ENCODE peak calls at places on chromosomes 2 and 18, in seven cellular contexts. One of them, this sample, is unnamed.

GRCh38 chr2:23385351-23385747 is 370 bp downstream of the KLHL29 start:
- DNase-seq in upper lobe of left lung: peak
- DNase-seq in endothelial cell of umbilical vein: peak
- DNase-seq in HCT116: no peak
- DNase-seq in GM23338: peak
- DNase-seq in sigmoid colon: peak
- DNase-seq in H1: peak
- DNase-seq in this sample: peak

GRCh38 chr18:6885992-6886823 is 156.7 kb downstream of the ARHGAP28 start:
- DNase-seq in upper lobe of left lung: no peak
- DNase-seq in endothelial cell of umbilical vein: peak
- DNase-seq in HCT116: no peak
- DNase-seq in GM23338: peak
- DNase-seq in sigmoid colon: no peak
- DNase-seq in H1: no peak
- DNase-seq in this sample: no peak

GRCh38 chr18:76619342-76620315 is 124.6 kb upstream of the ZNF516 start:
- DNase-seq in upper lobe of left lung: peak
- DNase-seq in endothelial cell of umbilical vein: no peak
- DNase-seq in HCT116: no peak
- DNase-seq in GM23338: peak
- DNase-seq in sigmoid colon: peak
- DNase-seq in H1: peak
- DNase-seq in this sample: no peak

GRCh38 chr2:66364495-66364992 is 70.4 kb upstream of the MEIS1 start:
- DNase-seq in upper lobe of left lung: no peak
- DNase-seq in endothelial cell of umbilical vein: no peak
- DNase-seq in HCT116: no peak
- DNase-seq in GM23338: no peak
- DNase-seq in sigmoid colon: peak
- DNase-seq in H1: no peak
- DNase-seq in this sample: no peak

GRCh38 chr2:75592028-75592427 is 31.3 kb upstream of the EVA1A start:
- DNase-seq in upper lobe of left lung: no peak
- DNase-seq in endothelial cell of umbilical vein: peak
- DNase-seq in HCT116: peak
- DNase-seq in GM23338: no peak
- DNase-seq in sigmoid colon: no peak
- DNase-seq in H1: no peak
- DNase-seq in this sample: no peak

GRCh38 chr2:120914839-120915521 is 179.3 kb downstream of the GLI2 start:
- DNase-seq in upper lobe of left lung: peak
- DNase-seq in endothelial cell of umbilical vein: peak
- DNase-seq in HCT116: no peak
- DNase-seq in GM23338: no peak
- DNase-seq in sigmoid colon: peak
- DNase-seq in H1: no peak
- DNase-seq in this sample: no peak

GRCh38 chr2:195486987-195487644 is 169.9 kb upstream of the SLC39A10 start:
- DNase-seq in upper lobe of left lung: no peak
- DNase-seq in endothelial cell of umbilical vein: no peak
- DNase-seq in HCT116: peak
- DNase-seq in GM23338: no peak
- DNase-seq in sigmoid colon: no peak
- DNase-seq in H1: no peak
- DNase-seq in this sample: no peak

GRCh38 chr2:120710256-120710655 is 25.4 kb upstream of the GLI2 start:
- DNase-seq in upper lobe of left lung: no peak
- DNase-seq in endothelial cell of umbilical vein: no peak
- DNase-seq in HCT116: no peak
- DNase-seq in GM23338: peak
- DNase-seq in sigmoid colon: no peak
- DNase-seq in H1: no peak
- DNase-seq in this sample: no peak

GRCh38 chr2:127608061-127609011 is 37.6 kb upstream of the GPR17 start:
- DNase-seq in upper lobe of left lung: peak
- DNase-seq in endothelial cell of umbilical vein: no peak
- DNase-seq in HCT116: no peak
- DNase-seq in GM23338: no peak
- DNase-seq in sigmoid colon: peak
- DNase-seq in H1: no peak
- DNase-seq in this sample: no peak

GRCh38 chr2:55490554-55490953 is 29.0 kb upstream of the CFAP36 start:
- DNase-seq in upper lobe of left lung: no peak
- DNase-seq in endothelial cell of umbilical vein: peak
- DNase-seq in HCT116: no peak
- DNase-seq in GM23338: peak
- DNase-seq in sigmoid colon: no peak
- DNase-seq in H1: no peak
- DNase-seq in this sample: no peak

GRCh38 chr2:226618875-226619605 is 180.6 kb downstream of the IRS1 start:
- DNase-seq in upper lobe of left lung: no peak
- DNase-seq in endothelial cell of umbilical vein: peak
- DNase-seq in HCT116: peak
- DNase-seq in GM23338: no peak
- DNase-seq in sigmoid colon: no peak
- DNase-seq in H1: no peak
- DNase-seq in this sample: no peak

GRCh38 chr2:174697267-174697666 is 67.0 kb downstream of the CHRNA1 start:
- DNase-seq in upper lobe of left lung: no peak
- DNase-seq in endothelial cell of umbilical vein: peak
- DNase-seq in HCT116: peak
- DNase-seq in GM23338: peak
- DNase-seq in sigmoid colon: no peak
- DNase-seq in H1: peak
- DNase-seq in this sample: no peak

GRCh38 chr2:42493885-42494433 is at the start of gene KCNG3:
- DNase-seq in upper lobe of left lung: peak
- DNase-seq in endothelial cell of umbilical vein: peak
- DNase-seq in HCT116: no peak
- DNase-seq in GM23338: peak
- DNase-seq in sigmoid colon: peak
- DNase-seq in H1: peak
- DNase-seq in this sample: no peak

GRCh38 chr2:149418065-149418464 is 87.7 kb downstream of the LYPD6 start:
- DNase-seq in upper lobe of left lung: no peak
- DNase-seq in endothelial cell of umbilical vein: peak
- DNase-seq in HCT116: no peak
- DNase-seq in GM23338: peak
- DNase-seq in sigmoid colon: no peak
- DNase-seq in H1: no peak
- DNase-seq in this sample: no peak

GRCh38 chr2:102235491-102235890 is 48.7 kb downstream of the IL1RL2 start:
- DNase-seq in upper lobe of left lung: no peak
- DNase-seq in endothelial cell of umbilical vein: peak
- DNase-seq in HCT116: no peak
- DNase-seq in GM23338: peak
- DNase-seq in sigmoid colon: no peak
- DNase-seq in H1: peak
- DNase-seq in this sample: peak

GRCh38 chr2:197498937-197499593 is 575 bp downstream of the HSPD1 start:
- DNase-seq in upper lobe of left lung: peak
- DNase-seq in endothelial cell of umbilical vein: peak
- DNase-seq in HCT116: no peak
- DNase-seq in GM23338: peak
- DNase-seq in sigmoid colon: peak
- DNase-seq in H1: peak
- DNase-seq in this sample: no peak

GRCh38 chr2:42074661-42075060 is 26.8 kb downstream of the PKDCC start:
- DNase-seq in upper lobe of left lung: no peak
- DNase-seq in endothelial cell of umbilical vein: no peak
- DNase-seq in HCT116: no peak
- DNase-seq in GM23338: peak
- DNase-seq in sigmoid colon: peak
- DNase-seq in H1: no peak
- DNase-seq in this sample: no peak

GRCh38 chr2:233481368-233482142 is 85.0 kb downstream of the USP40 start:
- DNase-seq in upper lobe of left lung: peak
- DNase-seq in endothelial cell of umbilical vein: no peak
- DNase-seq in HCT116: no peak
- DNase-seq in GM23338: no peak
- DNase-seq in sigmoid colon: peak
- DNase-seq in H1: no peak
- DNase-seq in this sample: peak

GRCh38 chr2:86337235-86338099 is at the start of gene REEP1:
- DNase-seq in upper lobe of left lung: peak
- DNase-seq in endothelial cell of umbilical vein: no peak
- DNase-seq in HCT116: no peak
- DNase-seq in GM23338: peak
- DNase-seq in sigmoid colon: peak
- DNase-seq in H1: no peak
- DNase-seq in this sample: peak

DNA sequence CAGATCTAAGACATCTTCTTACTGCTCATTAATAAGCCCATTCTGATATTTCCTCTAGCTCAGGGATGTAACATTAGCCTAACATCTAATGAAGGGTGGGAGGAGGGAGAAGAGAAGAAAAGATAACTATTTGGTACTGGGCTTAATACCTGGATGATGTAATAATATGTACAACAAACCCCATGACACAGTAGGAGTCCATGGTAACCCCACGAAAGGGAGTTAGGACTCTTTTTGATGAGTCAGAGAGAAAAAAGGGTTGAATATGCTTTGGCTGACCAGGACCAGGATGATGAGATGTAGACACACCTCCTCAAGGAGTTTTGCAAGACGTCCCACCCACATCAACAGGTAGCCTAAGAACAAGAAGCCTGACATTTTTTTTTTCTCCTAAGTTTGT is 34.4 kb upstream of the DLX2 start:
- DNase-seq in upper lobe of left lung: no peak
- DNase-seq in endothelial cell of umbilical vein: no peak
- DNase-seq in HCT116: no peak
- DNase-seq in GM23338: no peak
- DNase-seq in sigmoid colon: no peak
- DNase-seq in H1: no peak
- DNase-seq in this sample: no peak
- TF ChIP-seq POLR2AphosphoS5 in upper lobe of left lung: no peak
- TF ChIP-seq POLR2AphosphoS5 in endothelial cell of umbilical vein: no peak
- TF ChIP-seq POLR2AphosphoS5 in HCT116: no peak
- TF ChIP-seq POLR2AphosphoS5 in GM23338: no peak
- TF ChIP-seq POLR2AphosphoS5 in sigmoid colon: no peak
- TF ChIP-seq POLR2AphosphoS5 in H1: no peak
- TF ChIP-seq POLR2AphosphoS5 in this sample: no peak

DNA sequence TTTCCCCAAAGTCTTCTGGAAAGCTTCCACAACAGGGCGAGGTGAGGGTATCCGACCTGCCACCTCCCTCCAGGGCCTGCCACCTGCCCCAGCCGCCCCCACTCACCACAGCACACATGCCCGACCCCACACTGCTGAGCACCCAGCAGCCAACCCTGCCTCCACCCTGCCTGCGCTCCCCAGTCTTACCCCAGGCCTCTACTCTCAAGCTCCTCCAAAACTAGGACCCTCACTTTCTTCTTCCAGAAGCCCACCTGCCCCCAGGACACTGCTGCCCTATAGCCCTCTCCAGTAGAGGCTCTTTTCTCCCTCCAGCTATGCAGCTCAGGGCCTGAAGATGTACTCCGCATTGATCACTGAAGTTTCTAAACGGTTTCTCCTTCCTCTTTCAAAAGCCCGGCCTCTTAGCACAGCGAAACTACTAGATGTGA is 128.9 kb upstream of the SLC1A4 start:
- DNase-seq in upper lobe of left lung: peak
- DNase-seq in endothelial cell of umbilical vein: no peak
- DNase-seq in HCT116: no peak
- DNase-seq in GM23338: no peak
- DNase-seq in sigmoid colon: no peak
- DNase-seq in H1: no peak
- DNase-seq in this sample: no peak
- H3K27ac ChIP-seq in upper lobe of left lung: peak
- H3K27ac ChIP-seq in endothelial cell of umbilical vein: no peak
- H3K27ac ChIP-seq in HCT116: peak
- H3K27ac ChIP-seq in GM23338: no peak
- H3K27ac ChIP-seq in sigmoid colon: peak
- H3K27ac ChIP-seq in H1: no peak
- H3K27ac ChIP-seq in this sample: peak

GRCh38 chr2:182368446-182368845 is 58.4 kb downstream of the PDE1A start:
- DNase-seq in upper lobe of left lung: no peak
- DNase-seq in endothelial cell of umbilical vein: no peak
- DNase-seq in HCT116: no peak
- DNase-seq in GM23338: no peak
- DNase-seq in sigmoid colon: no peak
- DNase-seq in H1: no peak
- DNase-seq in this sample: no peak

GRCh38 chr2:182368996-182369395 is 57.8 kb downstream of the PDE1A start:
- DNase-seq in upper lobe of left lung: no peak
- DNase-seq in endothelial cell of umbilical vein: no peak
- DNase-seq in HCT116: no peak
- DNase-seq in GM23338: no peak
- DNase-seq in sigmoid colon: no peak
- DNase-seq in H1: no peak
- DNase-seq in this sample: no peak

GRCh38 chr2:182367401-182367800 is 59.4 kb downstream of the PDE1A start:
- DNase-seq in upper lobe of left lung: no peak
- DNase-seq in endothelial cell of umbilical vein: no peak
- DNase-seq in HCT116: no peak
- DNase-seq in GM23338: no peak
- DNase-seq in sigmoid colon: no peak
- DNase-seq in H1: no peak
- DNase-seq in this sample: no peak

GRCh38 chr2:182365855-182366254 is 61.0 kb downstream of the PDE1A start:
- DNase-seq in upper lobe of left lung: no peak
- DNase-seq in endothelial cell of umbilical vein: no peak
- DNase-seq in HCT116: no peak
- DNase-seq in GM23338: no peak
- DNase-seq in sigmoid colon: no peak
- DNase-seq in H1: no peak
- DNase-seq in this sample: no peak

GRCh38 chr2:182366625-182367024 is 60.2 kb downstream of the PDE1A start:
- DNase-seq in upper lobe of left lung: no peak
- DNase-seq in endothelial cell of umbilical vein: no peak
- DNase-seq in HCT116: no peak
- DNase-seq in GM23338: no peak
- DNase-seq in sigmoid colon: peak
- DNase-seq in H1: no peak
- DNase-seq in this sample: no peak
- TF ChIP-seq POLR2AphosphoS5 in upper lobe of left lung: no peak
- TF ChIP-seq POLR2AphosphoS5 in endothelial cell of umbilical vein: no peak
- TF ChIP-seq POLR2AphosphoS5 in HCT116: no peak
- TF ChIP-seq POLR2AphosphoS5 in GM23338: no peak
- TF ChIP-seq POLR2AphosphoS5 in sigmoid colon: peak
- TF ChIP-seq POLR2AphosphoS5 in H1: no peak
- TF ChIP-seq POLR2AphosphoS5 in this sample: peak

DNA sequence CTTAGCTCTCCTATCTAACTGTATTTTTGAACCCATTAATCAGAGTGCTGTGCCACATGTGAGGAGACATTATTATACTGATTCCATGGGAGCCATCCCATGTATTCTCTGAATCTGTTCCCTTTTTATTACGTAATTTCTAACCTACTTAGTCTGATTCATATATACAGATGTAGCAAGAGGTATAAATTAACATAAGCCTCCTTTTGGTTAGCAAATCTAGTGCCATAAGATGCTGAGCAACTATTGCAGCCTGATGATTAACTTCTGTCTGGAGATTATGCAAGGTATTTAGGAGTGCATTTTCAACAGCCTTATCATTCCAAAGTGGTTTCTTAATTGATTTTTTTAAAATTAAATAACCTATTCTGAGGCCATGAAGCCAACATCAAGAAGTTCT is 114.1 kb upstream of the MSH2 start:
- DNase-seq in upper lobe of left lung: no peak
- DNase-seq in endothelial cell of umbilical vein: no peak
- DNase-seq in HCT116: no peak
- DNase-seq in GM23338: no peak
- DNase-seq in sigmoid colon: no peak
- DNase-seq in H1: no peak
- DNase-seq in this sample: no peak
- H3K27ac ChIP-seq in upper lobe of left lung: no peak
- H3K27ac ChIP-seq in endothelial cell of umbilical vein: no peak
- H3K27ac ChIP-seq in HCT116: no peak
- H3K27ac ChIP-seq in GM23338: no peak
- H3K27ac ChIP-seq in sigmoid colon: no peak
- H3K27ac ChIP-seq in H1: no peak
- H3K27ac ChIP-seq in this sample: no peak

This sample was measured in vagina.